ENCODE peak calls at places on chromosomes 1 and 21, in eight cellular contexts. O, V, H, X, B, D, R and G are unnamed samples.

GRCh38 chr21:33207471-33208149 is 22.1 kb upstream of the IFNAR2 start:
- DNase-seq in O (no peak), V (no peak), H (no peak), X (no peak), B (no peak), D (no peak), R (no peak), G (no peak)

GRCh38 chr1:6476483-6476882 is 10.5 kb upstream of the TNFRSF25 start:
- DNase-seq in O (no peak), V (peak), H (no peak), X (no peak), B (no peak), D (no peak), R (no peak), G (no peak)

GRCh38 chr1:33085332-33085731 is 4.4 kb downstream of the AZIN2 start:
- DNase-seq in O (no peak), V (no peak), H (no peak), X (no peak), B (no peak), D (no peak), R (no peak), G (no peak)

GRCh38 chr1:245687636-245688535 is 533.1 kb downstream of the KIF26B start:
- DNase-seq in O (no peak), V (no peak), H (no peak), X (no peak), B (no peak), D (no peak), R (no peak), G (no peak)

GRCh38 chr1:228039006-228039481 is 32.2 kb downstream of the WNT3A start:
- DNase-seq in O (no peak), V (no peak), H (no peak), X (no peak), B (no peak), D (no peak), R (no peak), G (no peak)

GRCh38 chr1:54766726-54767125 is 2.4 kb upstream of the PARS2 start:
- DNase-seq in O (no peak), V (no peak), H (no peak), X (no peak), B (no peak), D (no peak), R (no peak), G (no peak)

GRCh38 chr1:209927466-209927865 is 10.6 kb upstream of the SYT14 start:
- DNase-seq in O (no peak), V (no peak), H (no peak), X (no peak), B (no peak), D (no peak), R (no peak), G (no peak)

GRCh38 chr1:183480971-183481431 is 8.7 kb downstream of the SMG7 start:
- DNase-seq in O (no peak), V (no peak), H (no peak), X (no peak), B (no peak), D (no peak), R (no peak), G (no peak)

GRCh38 chr1:163875214-163875926 is 553.6 kb downstream of the NUF2 start:
- DNase-seq in O (no peak), V (peak), H (no peak), X (no peak), B (peak), D (no peak), R (no peak), G (no peak)

GRCh38 chr1:226661965-226662364 is 77.1 kb downstream of the ITPKB start:
- DNase-seq in O (no peak), V (no peak), H (no peak), X (no peak), B (no peak), D (no peak), R (no peak), G (no peak)

GRCh38 chr1:44519035-44519676 is 114.1 kb downstream of the RNF220 start:
- DNase-seq in O (no peak), V (no peak), H (no peak), X (peak), B (no peak), D (no peak), R (no peak), G (no peak)

GRCh38 chr1:1290238-1290731 is 10.0 kb downstream of the SCNN1D start:
- DNase-seq in O (no peak), V (peak), H (peak), X (peak), B (no peak), D (peak), R (peak), G (peak)

GRCh38 chr1:2529776-2530500 is at the start of gene HES5:
- DNase-seq in O (no peak), V (peak), H (no peak), X (no peak), B (no peak), D (no peak), R (peak), G (no peak)

GRCh38 chr1:237677979-237678378 is 212.7 kb downstream of the ZP4 start:
- DNase-seq in O (peak), V (no peak), H (no peak), X (no peak), B (peak), D (no peak), R (no peak), G (no peak)

GRCh38 chr1:25990702-25991395 is 7.0 kb downstream of the PAFAH2 start:
- DNase-seq in O (no peak), V (no peak), H (no peak), X (peak), B (no peak), D (peak), R (peak), G (no peak)

GRCh38 chr1:12436817-12437599 is 181.0 kb downstream of the DHRS3 start:
- DNase-seq in O (no peak), V (no peak), H (no peak), X (no peak), B (no peak), D (no peak), R (no peak), G (peak)

GRCh38 chr1:64940026-64940425 is 26.3 kb downstream of the JAK1 start:
- DNase-seq in O (no peak), V (no peak), H (no peak), X (no peak), B (no peak), D (no peak), R (no peak), G (no peak)

GRCh38 chr1:185409763-185410528 is 92.9 kb upstream of the IVNS1ABP start:
- DNase-seq in O (no peak), V (no peak), H (no peak), X (no peak), B (no peak), D (no peak), R (no peak), G (no peak)

GRCh38 chr1:183968386-183968785 is 69.1 kb downstream of the COLGALT2 start:
- DNase-seq in O (no peak), V (no peak), H (no peak), X (no peak), B (no peak), D (no peak), R (no peak), G (no peak)

GRCh38 chr1:67166196-67166595 is at the start of gene IL23R:
- DNase-seq in O (no peak), V (no peak), H (no peak), X (peak), B (no peak), D (no peak), R (no peak), G (no peak)

GRCh38 chr1:89999208-89999607 is 4.3 kb downstream of the ZNF326 start:
- DNase-seq in O (no peak), V (no peak), H (no peak), X (no peak), B (no peak), D (no peak), R (no peak), G (no peak)

GRCh38 chr1:221085712-221086111 is 206.5 kb downstream of the HLX start:
- DNase-seq in O (no peak), V (no peak), H (no peak), X (no peak), B (no peak), D (no peak), R (no peak), G (no peak)

GRCh38 chr1:36326499-36326898 is 3.1 kb upstream of the EVA1B start:
- DNase-seq in O (no peak), V (no peak), H (peak), X (no peak), B (no peak), D (no peak), R (no peak), G (no peak)

GRCh38 chr1:33500547-33500946 is 28.1 kb downstream of the ZSCAN20 start:
- DNase-seq in O (no peak), V (no peak), H (no peak), X (no peak), B (no peak), D (no peak), R (no peak), G (no peak)